ENCODE peak calls at places on chromosomes 13 and 19, in seven cellular contexts. S is mesenteric fat pad; G is stimulated activated CD8-positive, alpha-beta memory T cell treated with anti-CD3 and anti-CD28 coated beads, Interleukin-2, amount 100 ng/mL, for 48 hours; K is COLO829; T is cardiac fibroblast; B is fibroblast of the conjunctiva; C is uterus. Y is an unnamed sample.

GRCh38 chr19:15115080-15115479 is 7.9 kb downstream of the SYDE1 start:
- DNase-seq in S (no peak), G (no peak), K (no peak), T (peak), B (peak), C (peak), Y (peak)

GRCh38 chr19:58181902-58182576 is 822 bp upstream of the ZNF274 start:
- DNase-seq in S (no peak), G (peak), K (no peak), T (peak), B (peak), C (no peak), Y (peak)

GRCh38 chr19:18349524-18350128 is 9.2 kb downstream of the PGPEP1 start:
- DNase-seq in S (no peak), G (peak), K (peak), T (peak), B (no peak), C (peak), Y (peak)

GRCh38 chr13:28558126-28558525 is 63.2 kb upstream of the FLT1 start:
- DNase-seq in S (no peak), G (no peak), K (peak), T (peak), B (peak), C (no peak), Y (peak)

GRCh38 chr13:19604306-19604705 is 29.2 kb upstream of the MPHOSPH8 start:
- DNase-seq in S (no peak), G (no peak), K (no peak), T (no peak), B (no peak), C (no peak), Y (no peak)

GRCh38 chr19:11821474-11821873 is 7.4 kb downstream of the ZNF440 start:
- DNase-seq in S (no peak), G (no peak), K (no peak), T (peak), B (no peak), C (no peak), Y (peak)

GRCh38 chr13:93244141-93244917 is 17.7 kb downstream of the GPC6 start:
- DNase-seq in S (no peak), G (no peak), K (no peak), T (peak), B (no peak), C (no peak), Y (peak)

GRCh38 chr19:53908933-53909415 is at the start of gene CACNG7:
- DNase-seq in S (no peak), G (no peak), K (no peak), T (peak), B (no peak), C (no peak), Y (no peak)

GRCh38 chr19:56217039-56217949 is 15.2 kb downstream of the ZSCAN5C start:
- DNase-seq in S (peak), G (no peak), K (no peak), T (peak), B (no peak), C (no peak), Y (peak)

GRCh38 chr19:23254141-23254910 is 4.1 kb upstream of the ZNF724 start:
- DNase-seq in S (no peak), G (no peak), K (no peak), T (no peak), B (no peak), C (no peak), Y (no peak)

GRCh38 chr19:17854061-17854460 is 5.6 kb upstream of the RPL18A start:
- DNase-seq in S (no peak), G (no peak), K (no peak), T (no peak), B (no peak), C (no peak), Y (no peak)

GRCh38 chr13:113297370-113297871 is 382 bp downstream of the LAMP1 start:
- DNase-seq in S (no peak), G (peak), K (no peak), T (peak), B (no peak), C (peak), Y (peak)

Y was measured in fibroblast of mammary gland.